ENCODE peak calls at places on chromosomes 7 and 10, in seven cellular contexts. G, C, O, R, K, J and Z are unnamed samples.

GRCh38 chr7:71131256-71131752 is 640 bp upstream of the GALNT17 start:
- DNase-seq in J (peak), K (peak), C (no peak), G (no peak), O (peak), R (peak), Z (peak)

GRCh38 chr10:69025370-69025896 is 36.8 kb downstream of the KIFBP start:
- DNase-seq in O (no peak), C (no peak), G (no peak), K (no peak), R (no peak), J (no peak), Z (no peak)

GRCh38 chr7:30906520-30907240 is 5.0 kb upstream of the AQP1 start:
- DNase-seq in O (no peak), G (no peak), R (no peak), C (no peak), J (no peak), K (no peak), Z (no peak)

GRCh38 chr10:14382022-14382421 is 51.3 kb upstream of the FRMD4A start:
- DNase-seq in O (no peak), K (no peak), C (no peak), R (no peak), J (no peak), G (no peak), Z (no peak)

GRCh38 chr7:5643280-5643679 is 138.2 kb downstream of the RNF216 start:
- DNase-seq in J (no peak), R (no peak), K (no peak), O (no peak), C (no peak), G (no peak), Z (peak)

GRCh38 chr10:120969219-120969645 is 118.1 kb downstream of the WDR11 start:
- DNase-seq in R (no peak), J (no peak), K (no peak), C (no peak), O (no peak), G (no peak), Z (no peak)

GRCh38 chr10:34229917-34230316 is 585.2 kb downstream of the PARD3 start:
- DNase-seq in R (no peak), C (no peak), O (no peak), G (no peak), J (no peak), K (no peak), Z (no peak)

GRCh38 chr10:115129752-115130151 is 36.6 kb downstream of the ATRNL1 start:
- DNase-seq in C (no peak), J (no peak), G (peak), O (no peak), R (no peak), K (no peak), Z (no peak)

GRCh38 chr10:130301026-130301892 is 165.1 kb downstream of the GLRX3 start:
- DNase-seq in R (peak), C (peak), O (no peak), K (peak), J (no peak), G (no peak), Z (peak)

GRCh38 chr7:106038289-106038688 is 73.8 kb downstream of the SYPL1 start:
- DNase-seq in C (no peak), O (no peak), K (no peak), G (no peak), R (no peak), J (no peak), Z (no peak)

GRCh38 chr10:13877154-13877909 is 290.6 kb downstream of the PRPF18 start:
- DNase-seq in R (no peak), C (peak), G (no peak), O (peak), K (no peak), J (peak), Z (no peak)

GRCh38 chr10:7045891-7046599 is 364.8 kb downstream of the SFMBT2 start:
- DNase-seq in O (no peak), R (no peak), G (no peak), C (no peak), K (no peak), J (no peak), Z (no peak)

GRCh38 chr7:10117815-10118214 is 855.9 kb upstream of the PHF14 start:
- DNase-seq in C (no peak), J (no peak), G (no peak), R (no peak), O (no peak), K (no peak), Z (no peak)

GRCh38 chr7:96675548-96675947 is 34.1 kb downstream of the SEM1 start:
- DNase-seq in R (no peak), O (no peak), G (no peak), K (no peak), C (no peak), J (no peak), Z (no peak)

GRCh38 chr7:73824986-73825385 is 5.8 kb upstream of the CLDN4 start:
- DNase-seq in J (no peak), C (no peak), R (no peak), O (no peak), K (no peak), G (no peak), Z (no peak)

GRCh38 chr7:17625038-17625437 is 315.3 kb downstream of the SNX13 start:
- DNase-seq in C (no peak), K (no peak), G (no peak), J (no peak), R (no peak), O (no peak), Z (no peak)

GRCh38 chr10:15879663-15880062 is 19.4 kb upstream of the MINDY3 start:
- DNase-seq in K (no peak), C (no peak), G (no peak), J (no peak), O (no peak), R (no peak), Z (no peak)

GRCh38 chr7:24842449-24843241 is 85.4 kb upstream of the GSDME start:
- DNase-seq in J (no peak), O (no peak), R (no peak), C (no peak), K (no peak), G (no peak), Z (no peak)

GRCh38 chr7:16025696-16026095 is 339.2 kb upstream of the MEOX2 start:
- DNase-seq in G (no peak), R (no peak), C (no peak), K (no peak), O (no peak), J (no peak), Z (no peak)

GRCh38 chr7:29807179-29807841 is 1.0 kb downstream of the WIPF3 start:
- DNase-seq in R (peak), O (no peak), K (peak), C (peak), G (peak), J (no peak), Z (peak)

GRCh38 chr7:24819916-24820689 is 62.8 kb upstream of the GSDME start:
- DNase-seq in K (peak), J (peak), O (peak), G (peak), C (peak), R (peak), Z (peak)

GRCh38 chr10:31528834-31529233 is 209.8 kb downstream of the ZEB1 start:
- DNase-seq in K (no peak), J (no peak), C (no peak), O (no peak), G (no peak), R (no peak), Z (no peak)

GRCh38 chr7:151449990-151450389 is 10.0 kb upstream of the CRYGN start:
- DNase-seq in O (peak), R (peak), J (peak), K (no peak), G (no peak), C (peak), Z (no peak)

GRCh38 chr7:108911016-108911415 is 341.3 kb downstream of the DNAJB9 start:
- DNase-seq in O (no peak), R (no peak), G (no peak), C (no peak), J (no peak), K (no peak), Z (no peak)

GRCh38 chr10:79490400-79491081 is 21.8 kb upstream of the EIF5AL1 start:
- DNase-seq in R (no peak), K (no peak), O (peak), G (no peak), J (no peak), C (peak), Z (peak)

GRCh38 chr10:132099701-132100481 is 34.1 kb downstream of the JAKMIP3 start:
- DNase-seq in J (no peak), C (no peak), R (no peak), K (peak), O (no peak), G (no peak), Z (peak)

GRCh38 chr10:86481761-86482160 is 39.8 kb downstream of the WAPL start:
- DNase-seq in G (no peak), C (no peak), R (no peak), O (no peak), K (no peak), J (no peak), Z (no peak)

GRCh38 chr10:80739328-80739727 is 201.6 kb downstream of the SH2D4B start:
- DNase-seq in C (no peak), G (no peak), K (no peak), O (no peak), J (no peak), R (no peak), Z (no peak)

GRCh38 chr10:73577788-73578187 is 13.4 kb downstream of the USP54 start:
- DNase-seq in G (no peak), R (peak), K (peak), J (peak), C (peak), O (peak), Z (no peak)

GRCh38 chr7:141663081-141663510 is 38.9 kb downstream of the DENND11 start:
- DNase-seq in J (no peak), O (no peak), K (peak), R (no peak), C (no peak), G (no peak), Z (no peak)

GRCh38 chr10:117518246-117518645 is 24.3 kb upstream of the EMX2 start:
- DNase-seq in C (no peak), K (no peak), R (no peak), J (no peak), O (no peak), G (no peak), Z (no peak)

GRCh38 chr10:33334839-33335549 is 527 bp upstream of the NRP1 start:
- DNase-seq in R (peak), K (peak), C (peak), O (peak), G (peak), J (peak), Z (peak)

GRCh38 chr7:47739901-47740300 is 158.0 kb upstream of the TNS3 start:
- DNase-seq in K (no peak), G (no peak), R (no peak), O (no peak), J (no peak), C (no peak), Z (no peak)

GRCh38 chr7:81846398-81846797 is 76.6 kb upstream of the HGF start:
- DNase-seq in O (no peak), G (no peak), C (peak), K (no peak), R (no peak), J (no peak), Z (no peak)

GRCh38 chr7:42494199-42494710 is 257.2 kb upstream of the GLI3 start:
- DNase-seq in J (no peak), C (no peak), R (no peak), O (no peak), G (no peak), K (no peak), Z (no peak)

GRCh38 chr10:19640864-19641263 is 175.4 kb upstream of the PLXDC2 start:
- DNase-seq in K (no peak), G (no peak), C (no peak), J (no peak), R (no peak), O (no peak), Z (no peak)

GRCh38 chr10:19638173-19638872 is 177.9 kb upstream of the PLXDC2 start:
- DNase-seq in J (no peak), R (no peak), C (no peak), O (no peak), K (no peak), G (no peak), Z (peak)

GRCh38 chr10:19634163-19634562 is 182.1 kb upstream of the PLXDC2 start:
- DNase-seq in O (no peak), C (no peak), R (no peak), G (no peak), J (no peak), K (no peak), Z (no peak)

DNA sequence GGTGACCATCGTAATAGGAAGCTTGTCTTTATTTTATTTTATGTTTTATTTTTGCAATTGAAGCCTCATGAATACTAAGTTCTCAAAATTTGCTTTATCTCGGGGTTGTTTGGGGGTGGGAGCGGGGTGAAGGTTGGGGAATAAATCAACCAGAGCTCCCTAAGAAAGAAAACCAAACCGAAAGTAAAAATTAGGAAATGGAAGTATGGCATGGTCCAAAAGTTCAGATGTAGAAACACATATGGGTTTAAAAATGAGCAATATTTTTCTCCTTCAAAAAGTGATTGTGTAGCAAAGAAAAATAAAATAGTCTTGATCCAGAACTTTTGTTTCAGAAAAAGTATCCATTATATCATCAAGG is 177.4 kb upstream of the PLXDC2 start:
- DNase-seq in K (no peak), C (no peak), R (no peak), J (no peak), G (no peak), O (no peak), Z (no peak)
- H3K4me3 ChIP-seq in K (no peak), C (peak), R (peak), J (peak), G (no peak), O (peak), Z (peak)

GRCh38 chr7:28685660-28686417 is 272.3 kb downstream of the TRIL start:
- DNase-seq in J (peak), O (peak), G (peak), K (peak), C (peak), R (peak), Z (peak)
- TF ChIP-seq POLR2A in J (peak), O (peak), G (no peak), K (peak), C (peak), R (peak), Z (no peak)

GRCh38 chr7:32921896-32922295 is 30.3 kb upstream of the KBTBD2 start:
- DNase-seq in J (no peak), R (no peak), O (no peak), G (no peak), C (no peak), K (no peak), Z (no peak)
- H3K27ac ChIP-seq in J (no peak), R (no peak), O (no peak), G (no peak), C (no peak), K (no peak), Z (no peak)

DNA sequence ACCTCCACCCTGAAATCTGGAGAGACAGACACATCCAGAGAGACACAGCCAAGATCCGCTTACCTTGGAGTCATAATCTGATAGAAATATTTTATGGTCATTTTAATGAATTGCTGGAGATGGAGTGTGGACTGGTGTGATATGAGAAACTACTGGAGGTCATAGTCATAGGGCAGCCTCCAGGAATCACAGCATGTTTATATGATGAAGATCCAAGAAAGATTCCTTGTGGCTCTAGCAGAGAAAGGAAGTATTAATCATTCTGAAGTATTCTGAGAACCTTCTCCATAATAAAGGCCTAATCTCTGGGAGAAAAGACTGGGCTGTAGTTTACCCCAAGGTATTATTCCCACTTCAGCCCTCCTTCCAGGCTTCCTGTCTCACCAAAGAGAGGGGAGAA is 38.0 kb downstream of the POLR1F start:
- DNase-seq in R (no peak), O (no peak), K (no peak), C (no peak), J (no peak), G (no peak), Z (no peak)
- H3K4me3 ChIP-seq in R (no peak), O (no peak), K (no peak), C (no peak), J (no peak), G (no peak), Z (no peak)

DNA sequence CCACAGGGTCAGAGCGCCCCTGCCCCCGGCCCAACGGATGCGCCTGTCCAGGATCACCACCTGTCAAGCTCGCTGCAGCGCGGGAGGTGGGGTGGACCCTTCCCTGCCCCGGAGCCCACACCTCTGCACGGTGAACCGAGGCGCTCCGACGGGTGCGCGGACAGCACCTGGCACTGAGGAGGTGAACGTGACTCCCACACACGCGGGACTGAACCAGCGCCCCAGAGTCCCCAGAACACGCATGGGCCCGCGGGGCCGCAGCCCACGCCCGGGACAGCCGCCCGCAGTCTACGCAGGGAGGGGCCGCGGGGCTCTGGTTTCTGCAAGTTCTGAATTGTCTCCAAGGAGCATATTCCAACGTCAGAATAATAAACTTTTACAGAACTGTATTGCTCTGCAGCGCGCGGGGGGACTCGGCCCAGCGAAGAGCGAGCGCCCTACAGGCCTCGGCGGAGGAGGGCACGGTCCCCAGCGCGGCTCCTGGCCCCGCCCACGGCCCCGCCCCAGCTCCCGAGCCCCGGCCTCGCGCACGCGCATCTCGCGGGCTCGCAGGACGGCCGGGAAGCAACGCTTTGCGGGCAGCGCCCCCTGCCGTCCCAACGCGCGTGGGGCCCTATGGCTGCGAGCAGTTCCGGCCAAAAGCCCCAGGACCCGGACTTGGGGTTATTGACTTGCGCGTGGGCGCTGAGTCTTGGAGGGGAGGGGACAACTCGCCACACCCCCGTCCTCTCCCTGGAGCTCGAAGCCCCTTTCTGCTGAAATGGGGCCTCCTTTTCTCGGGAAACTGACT is 29.7 kb downstream of the OAT start:
- DNase-seq in G (peak), J (peak), C (peak), O (peak), K (peak), R (peak), Z (peak)
- TF ChIP-seq POLR2A in G (peak), J (no peak), C (no peak), O (no peak), K (peak), R (no peak), Z (no peak)

GRCh38 chr10:59383908-59384307 is 21.6 kb upstream of the FAM13C start:
- DNase-seq in G (no peak), J (no peak), K (no peak), C (no peak), O (no peak), R (no peak), Z (no peak)

GRCh38 chr10:59381687-59382086 is 19.3 kb upstream of the FAM13C start:
- DNase-seq in G (no peak), K (no peak), J (no peak), C (no peak), O (no peak), R (no peak), Z (no peak)

GRCh38 chr10:59384761-59385160 is 22.4 kb upstream of the FAM13C start:
- DNase-seq in O (no peak), G (no peak), K (no peak), R (no peak), C (no peak), J (no peak), Z (no peak)

GRCh38 chr10:59383436-59383835 is 21.1 kb upstream of the FAM13C start:
- DNase-seq in C (no peak), J (no peak), R (no peak), K (no peak), G (no peak), O (no peak), Z (no peak)

DNA sequence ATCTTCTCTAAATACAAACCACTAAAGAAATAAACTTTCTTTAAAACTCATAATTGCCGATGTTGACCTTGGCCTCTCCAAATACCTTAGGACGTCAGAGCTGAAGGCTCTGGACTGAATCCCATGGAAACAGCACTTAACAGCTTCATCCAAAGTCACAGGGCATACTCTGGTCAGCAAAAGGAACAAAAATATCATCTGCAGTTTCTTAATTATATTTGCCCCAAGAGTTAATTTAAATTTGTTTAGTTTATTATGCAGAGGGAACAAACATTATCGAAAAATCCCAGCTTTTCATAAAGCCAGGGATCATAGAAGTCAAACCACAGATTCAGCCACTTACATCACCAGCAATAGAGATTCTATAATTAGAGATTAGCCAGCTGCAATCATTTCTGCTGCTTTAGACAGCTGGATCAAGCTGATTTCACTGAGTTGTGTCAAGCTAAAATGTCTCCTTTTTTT is 20.5 kb upstream of the FAM13C start:
- DNase-seq in C (no peak), G (no peak), K (no peak), R (no peak), J (no peak), O (peak), Z (no peak)
- H3K27ac ChIP-seq in C (peak), G (no peak), K (no peak), R (peak), J (peak), O (peak), Z (peak)